ENCODE peak calls at places on chromosomes 1 and 21, in nine cellular contexts. I, V, X, H, M, K, F, S and R are unnamed samples.

GRCh38 chr21:16082038-16082816 is 352.4 kb downstream of the USP25 start:
- DNase-seq in I (peak; percentile 21), V (no peak), X (no peak), H (no peak), M (peak; percentile 60), K (peak; percentile 55), F (no peak), S (no peak), R (peak; percentile 57)

GRCh38 chr1:170032531-170033295 is 41.8 kb downstream of the KIFAP3 start:
- DNase-seq in I (no peak), V (no peak), X (no peak), H (no peak), M (peak; percentile 70), K (peak; percentile 82), F (no peak), S (no peak), R (peak; percentile 9)

GRCh38 chr1:57633881-57634280 is 210.0 kb upstream of the DAB1 start:
- DNase-seq in I (no peak), V (no peak), X (no peak), H (no peak), M (no peak), K (no peak), F (no peak), S (no peak), R (no peak)

GRCh38 chr21:41641821-41642368 is 125.0 kb downstream of the RIPK4 start:
- DNase-seq in I (peak; percentile 71), V (no peak), X (peak; percentile 43), H (no peak), M (peak; percentile 96), K (peak; percentile 97), F (no peak), S (peak; percentile 50), R (peak; percentile 95)

GRCh38 chr1:148388260-148389026 is 94.7 kb downstream of the PPIAL4G start:
- DNase-seq in I (peak; percentile 90), V (peak; percentile 97), X (peak; percentile 74), H (peak; percentile 50), M (peak; percentile 77), K (peak; percentile 96), F (peak; percentile 94), S (peak; percentile 96), R (peak; percentile 89)

GRCh38 chr21:34274001-34274400 is 89.8 kb upstream of the KCNE2 start:
- DNase-seq in I (no peak), V (no peak), X (no peak), H (no peak), M (peak; percentile 51), K (peak; percentile 61), F (no peak), S (no peak), R (peak; percentile 50)

GRCh38 chr1:5502310-5503194 is 489.7 kb downstream of the NPHP4 start:
- DNase-seq in I (no peak), V (no peak), X (no peak), H (no peak), M (no peak), K (no peak), F (no peak), S (no peak), R (no peak)

GRCh38 chr1:47449702-47450552 is 12.1 kb downstream of the FOXD2 start:
- DNase-seq in I (peak; percentile 54), V (no peak), X (peak; percentile 37), H (peak; percentile 67), M (no peak), K (no peak), F (peak; percentile 67), S (peak; percentile 53), R (no peak)

GRCh38 chr1:31750858-31751638 is 13.1 kb downstream of the ADGRB2 start:
- DNase-seq in I (no peak), V (peak; percentile 85), X (no peak), H (no peak), M (peak; percentile 62), K (peak; percentile 78), F (no peak), S (no peak), R (peak; percentile 65)

GRCh38 chr1:243848165-243849088 is 1.6 kb downstream of the AKT3 start:
- DNase-seq in I (no peak), V (no peak), X (no peak), H (no peak), M (no peak), K (no peak), F (no peak), S (no peak), R (peak; percentile 25)

GRCh38 chr1:16409536-16410152 is 27.6 kb downstream of the SPATA21 start:
- DNase-seq in I (no peak), V (no peak), X (no peak), H (no peak), M (no peak), K (no peak), F (no peak), S (no peak), R (no peak)

GRCh38 chr1:109483658-109484518 is at the start of gene ATXN7L2:
- DNase-seq in I (peak; percentile 97), V (peak; percentile 97), X (peak; percentile 77), H (peak; percentile 100), M (peak; percentile 90), K (peak; percentile 86), F (peak; percentile 94), S (peak; percentile 92), R (peak; percentile 95)

GRCh38 chr21:35614412-35614901 is 445.9 kb downstream of the SETD4 start:
- DNase-seq in I (no peak), V (no peak), X (no peak), H (no peak), M (peak; percentile 67), K (peak; percentile 70), F (no peak), S (no peak), R (peak; percentile 24)

GRCh38 chr1:221344693-221345092 is 397.2 kb downstream of the DUSP10 start:
- DNase-seq in I (no peak), V (no peak), X (no peak), H (no peak), M (peak; percentile 31), K (peak; percentile 82), F (no peak), S (no peak), R (no peak)

GRCh38 chr1:245987222-245987545 is 519.9 kb downstream of the SMYD3 start:
- DNase-seq in I (no peak), V (no peak), X (no peak), H (no peak), M (no peak), K (no peak), F (no peak), S (no peak), R (no peak)

GRCh38 chr1:240663160-240663879 is 51.4 kb upstream of the GREM2 start:
- DNase-seq in I (no peak), V (no peak), X (no peak), H (no peak), M (peak; percentile 77), K (peak; percentile 87), F (no peak), S (no peak), R (peak; percentile 63)

GRCh38 chr1:216293673-216294072 is 129.6 kb downstream of the USH2A start:
- DNase-seq in I (no peak), V (no peak), X (no peak), H (no peak), M (no peak), K (peak; percentile 12), F (no peak), S (no peak), R (peak; percentile 54)

GRCh38 chr21:44506279-44507255 is 33.4 kb downstream of the KRTAP10-1 start:
- DNase-seq in I (no peak), V (no peak), X (no peak), H (no peak), M (no peak), K (no peak), F (peak; percentile 36), S (no peak), R (no peak)

DNA sequence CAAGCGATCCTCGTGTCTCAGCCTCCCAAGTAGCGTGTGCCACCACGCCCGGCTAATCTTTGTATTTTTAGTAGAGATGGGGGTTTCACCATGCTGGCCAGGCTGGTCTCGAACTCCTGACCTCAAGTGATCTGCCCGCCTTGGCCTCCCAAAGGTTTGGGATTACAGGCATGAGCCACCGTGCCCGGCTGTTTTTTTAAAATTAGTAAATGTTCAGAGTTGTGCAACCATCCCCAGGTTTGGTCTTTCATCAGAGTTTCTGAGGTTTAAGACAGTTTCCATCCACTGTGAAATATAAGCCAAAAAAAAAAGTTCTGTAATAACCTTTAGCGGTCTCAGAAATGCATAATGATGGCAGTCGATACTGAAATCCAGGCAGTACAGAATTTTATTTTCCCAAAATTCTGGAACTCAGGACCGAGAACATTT is 548 bp upstream of the SYT11 start:
- DNase-seq in I (peak; percentile 21), V (no peak), X (no peak), H (no peak), M (no peak), K (peak; percentile 78), F (no peak), S (no peak), R (no peak)
- H3K4me3 ChIP-seq in I (peak overlapping the region; percentile 33), V (peak overlapping the region; percentile 47), X (peak overlapping the region; percentile 33), H (peak overlapping the region; percentile 89), M (peak overlapping the region; percentile 70), K (peak overlapping the region; percentile 65), F (peak overlapping the region; percentile 55), S (peak overlapping the region; percentile 51), R (peak overlapping the region; percentile 59)

DNA sequence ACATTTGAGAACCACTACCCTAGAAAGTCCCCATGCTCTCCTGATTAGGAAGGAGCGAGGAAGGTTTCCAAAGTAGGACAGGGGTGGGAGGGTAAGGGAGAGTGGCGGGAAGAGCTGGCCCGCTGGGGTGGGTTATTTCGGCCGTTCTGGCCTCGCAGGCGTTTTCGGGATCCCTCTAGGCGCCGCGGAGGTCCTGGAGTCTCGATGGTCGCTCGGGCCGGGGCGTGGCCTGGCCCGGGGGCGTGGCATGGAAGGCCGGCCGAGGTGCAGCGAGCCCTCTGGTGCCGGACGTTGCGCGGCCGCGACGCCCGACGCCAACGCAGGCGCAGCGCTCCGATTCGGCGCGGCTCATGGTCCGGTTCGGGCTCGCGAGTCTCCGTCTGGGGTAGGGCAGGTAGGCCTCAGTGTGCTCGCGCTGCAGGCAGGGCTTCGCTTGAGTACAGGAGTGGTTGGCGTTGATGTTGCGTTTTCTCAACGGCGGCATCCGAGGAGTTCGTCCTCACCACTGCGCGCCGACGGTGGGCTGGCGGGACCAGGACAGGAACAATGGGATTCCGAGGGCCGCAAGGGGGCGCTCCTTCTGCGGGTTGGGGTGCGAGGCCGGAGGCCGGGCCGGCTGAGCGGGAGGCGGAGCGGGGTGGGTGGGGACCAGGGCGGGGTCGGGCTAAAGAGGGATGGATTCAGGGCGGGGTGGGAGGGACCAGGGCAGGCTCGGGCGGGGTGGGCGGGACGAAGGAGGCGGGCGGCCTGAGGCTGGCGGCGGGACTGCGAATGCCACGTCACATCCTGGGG is at the start of gene PGBD2:
- DNase-seq in I (peak; percentile 97), V (peak; percentile 99), X (peak; percentile 89), H (peak; percentile 99), M (peak; percentile 93), K (peak; percentile 89), F (peak; percentile 95), S (peak; percentile 94), R (peak; percentile 96)
- TF ChIP-seq CTCF in I (peak; percentile 94), V (peak; percentile 87), X (peak; percentile 59), H (peak; percentile 72), M (peak; percentile 75), K (peak; percentile 46), F (peak; percentile 60), S (peak; percentile 69), R (peak; percentile 66)

GRCh38 chr1:156435551-156436318 is 64.8 kb downstream of the MEF2D start:
- DNase-seq in I (no peak), V (peak; percentile 83), X (no peak), H (peak; percentile 86), M (peak; percentile 7), K (no peak), F (no peak), S (no peak), R (peak; percentile 23)
- H3K4me3 ChIP-seq in I (peak overlapping the region; percentile 7), V (no peak overlapping the region), X (peak overlapping the region; percentile 4), H (no peak overlapping the region), M (peak overlapping the region; percentile 5), K (no peak overlapping the region), F (peak overlapping the region; percentile 51), S (peak overlapping the region; percentile 36), R (peak overlapping the region; percentile 10)

GRCh38 chr1:234543442-234544093 is 64.6 kb upstream of the TARBP1 start:
- DNase-seq in I (no peak), V (no peak), X (no peak), H (peak; percentile 68), M (no peak), K (no peak), F (no peak), S (peak; percentile 76), R (no peak)
- TF ChIP-seq CTCF in I (no peak), V (no peak), X (peak; percentile 9), H (no peak), M (no peak), K (peak; percentile 1), F (no peak), S (no peak), R (no peak)